ENCODE peak calls at places on chromosome 21, in four cellular contexts. T is body of pancreas, I is AG10803, M is kidney epithelial cell. O is an unnamed sample.

GRCh38 chr21:39667353-39667891 is 54.7 kb downstream of the B3GALT5 start:
- DNase-seq in T (peak), I (no peak), M (no peak), O (no peak)

GRCh38 chr21:43767980-43768867 is 7.9 kb downstream of the CSTB start:
- DNase-seq in T (peak), I (peak), M (peak), O (peak)

GRCh38 chr21:23963454-23963853 is 1643.8 kb downstream of the MRPL39 start:
- DNase-seq in T (no peak), I (no peak), M (no peak), O (peak)

GRCh38 chr21:14815001-14815400 is 249.8 kb downstream of the NRIP1 start:
- DNase-seq in T (no peak), I (peak), M (no peak), O (no peak)

GRCh38 chr21:39020751-39021474 is 162.3 kb downstream of the PSMG1 start:
- DNase-seq in T (peak), I (peak), M (no peak), O (peak)

GRCh38 chr21:38289697-38290096 is 32.9 kb downstream of the KCNJ15 start:
- DNase-seq in T (peak), I (peak), M (peak), O (peak)

GRCh38 chr21:33411949-33412430 is 8.8 kb downstream of the IFNGR2 start:
- DNase-seq in T (peak), I (no peak), M (no peak), O (no peak)

GRCh38 chr21:14677639-14678179 is 131.6 kb upstream of the SAMSN1 start:
- DNase-seq in T (no peak), I (no peak), M (no peak), O (no peak)

GRCh38 chr21:46099476-46099875 is 1.6 kb downstream of the COL6A2 start:
- DNase-seq in T (no peak), I (peak), M (no peak), O (no peak)

GRCh38 chr21:33831962-33832659 is 83.5 kb downstream of the ATP5PO start:
- DNase-seq in T (no peak), I (no peak), M (no peak), O (no peak)

GRCh38 chr21:45054927-45055612 is 19.3 kb upstream of the ADARB1 start:
- DNase-seq in T (no peak), I (no peak), M (no peak), O (no peak)

GRCh38 chr21:39720126-39720778 is 24.7 kb upstream of the IGSF5 start:
- DNase-seq in T (no peak), I (peak), M (no peak), O (no peak)

DNA sequence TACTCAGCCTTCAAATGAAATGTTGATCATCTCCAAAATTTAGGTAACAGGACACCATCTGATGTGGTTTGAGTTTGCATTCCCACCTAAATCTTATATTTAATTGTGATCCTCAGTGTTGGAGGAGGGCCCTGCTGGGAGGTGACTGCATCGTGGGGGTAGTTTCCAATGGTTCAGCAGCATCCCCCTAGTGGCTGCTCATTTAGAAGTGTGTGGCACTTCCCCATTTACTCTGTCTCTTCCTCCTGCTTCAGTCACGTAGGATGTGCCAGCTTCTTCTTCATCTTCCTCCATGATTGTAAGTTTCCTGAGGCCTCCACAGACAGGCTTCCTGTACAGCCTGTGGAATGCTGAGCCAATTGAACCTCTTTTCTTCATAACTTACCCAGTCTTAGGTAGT is 731.2 kb downstream of the USP25 start:
- DNase-seq in T (no peak), I (no peak), M (no peak), O (no peak)
- TF ChIP-seq CTCF in T (no peak), I (no peak), M (no peak), O (no peak)

GRCh38 chr21:42466700-42467612 is 29.1 kb downstream of the RSPH1 start:
- DNase-seq in T (peak), I (peak), M (no peak), O (peak)
- H3K4me3 ChIP-seq in T (no peak), I (no peak), M (no peak), O (no peak)

DNA sequence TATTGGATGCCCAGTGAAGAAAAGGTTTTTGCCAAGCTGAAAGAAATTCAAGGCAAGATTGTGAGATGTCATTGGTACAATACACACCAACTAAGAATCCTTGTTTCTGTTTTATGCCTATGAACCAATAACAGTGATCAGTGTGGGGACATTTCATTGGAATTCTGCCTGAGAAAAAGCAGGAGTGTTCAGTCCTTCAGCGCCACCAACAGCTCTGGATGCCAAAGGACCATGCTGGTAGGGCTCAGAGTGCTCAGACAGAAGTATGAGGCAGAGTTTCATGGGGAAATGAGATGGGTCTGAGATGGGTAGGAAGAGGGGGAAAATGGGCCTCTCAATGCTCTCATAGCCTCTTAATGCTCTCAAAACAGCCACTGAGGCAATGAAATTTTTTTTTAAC is 56.5 kb downstream of the GABPA start:
- DNase-seq in T (no peak), I (no peak), M (no peak), O (no peak)
- TF ChIP-seq CTCF in T (no peak), I (no peak), M (no peak), O (no peak)

GRCh38 chr21:36005879-36006400 is 54.4 kb downstream of the SETD4 start:
- DNase-seq in T (no peak), I (no peak), M (no peak), O (no peak)
- H3K4me3 ChIP-seq in T (no peak), I (peak), M (no peak), O (no peak)

GRCh38 chr21:28644762-28645161 is 347.9 kb downstream of the LTN1 start:
- DNase-seq in T (no peak), I (peak), M (no peak), O (peak)
- TF ChIP-seq CTCF in T (no peak), I (peak), M (no peak), O (no peak)

DNA sequence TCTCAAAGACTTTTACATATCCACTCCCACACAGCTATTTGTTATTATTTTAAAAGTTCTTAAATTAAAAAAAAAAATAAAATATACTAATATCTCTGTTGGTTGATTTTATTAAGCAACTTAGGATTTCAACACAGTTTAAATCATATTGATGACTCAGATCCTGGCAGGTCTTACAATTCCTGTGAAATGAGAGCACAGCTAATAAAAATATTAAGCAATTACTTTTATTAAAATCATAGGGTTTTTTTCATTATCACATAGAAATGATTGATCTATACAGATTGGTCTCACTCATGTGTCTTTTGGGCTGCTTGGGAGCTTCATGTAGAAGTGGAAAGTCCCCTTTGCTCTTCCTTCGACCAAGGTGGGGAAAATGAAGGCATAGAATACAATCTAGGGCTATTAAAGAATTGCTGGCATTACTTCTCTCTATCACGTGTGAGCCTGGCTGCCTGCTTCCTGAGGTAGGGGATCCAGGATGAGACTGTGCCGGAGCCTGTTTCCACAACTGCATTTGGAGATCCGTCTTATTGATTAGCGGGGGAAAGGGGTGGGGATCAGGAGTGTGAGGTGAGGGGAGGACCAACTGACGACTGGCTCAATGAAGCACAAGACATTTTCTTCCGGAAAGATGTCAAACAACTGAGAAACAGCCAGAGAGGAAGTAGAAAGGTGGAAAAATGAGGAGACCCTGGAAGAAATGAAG is 858.0 kb downstream of the USP25 start:
- DNase-seq in T (peak), I (peak), M (no peak), O (peak)
- H3K4me3 ChIP-seq in T (no peak), I (peak), M (peak), O (peak)